ENCODE peak calls at places on chromosomes 12 and 14, in seven cellular contexts. Y is uterus; R is A673; K is OCI-LY7; Q is tibial artery; I is A549; H is CD8-positive, alpha-beta memory T cell. V is an unnamed sample.
A peak's percentile ranks its signal among the peaks of the same experiment; 100 is the strongest.

GRCh38 chr12:95796225-95796981 is 5.8 kb upstream of the NTN4 start:
- DNase-seq in Y (no peak), R (no peak), K (no peak), Q (no peak), I (no peak), H (no peak), V (no peak)

GRCh38 chr14:26191123-26191522 is 406.7 kb downstream of the NOVA1 start:
- DNase-seq in Y (no peak), R (peak; percentile 43), K (no peak), Q (no peak), I (peak; percentile 8), H (no peak), V (no peak)

GRCh38 chr12:72957454-72957853 is 685.3 kb downstream of the TRHDE start:
- DNase-seq in Y (no peak), R (no peak), K (no peak), Q (no peak), I (no peak), H (no peak), V (no peak)

GRCh38 chr12:11693626-11694025 is 44.2 kb downstream of the ETV6 start:
- DNase-seq in Y (no peak), R (no peak), K (no peak), Q (no peak), I (no peak), H (no peak), V (no peak)

GRCh38 chr12:73106296-73106695 is 834.1 kb downstream of the TRHDE start:
- DNase-seq in Y (no peak), R (no peak), K (no peak), Q (no peak), I (no peak), H (no peak), V (no peak)

GRCh38 chr12:57896437-57897201 is 44.7 kb upstream of the ATP23 start:
- DNase-seq in Y (peak; percentile 85), R (peak; percentile 86), K (no peak), Q (peak; percentile 84), I (peak; percentile 51), H (no peak), V (peak; percentile 86)

GRCh38 chr14:27715561-27715960 is 1051.0 kb upstream of the FOXG1 start:
- DNase-seq in Y (no peak), R (no peak), K (no peak), Q (no peak), I (no peak), H (no peak), V (no peak)

GRCh38 chr12:76883151-76883550 is 4.3 kb upstream of the CSRP2 start:
- DNase-seq in Y (no peak), R (no peak), K (no peak), Q (no peak), I (no peak), H (no peak), V (no peak)

GRCh38 chr14:51472881-51473280 is 178.8 kb upstream of the FRMD6 start:
- DNase-seq in Y (no peak), R (peak; percentile 86), K (no peak), Q (no peak), I (no peak), H (no peak), V (no peak)

GRCh38 chr14:99123208-99123870 is 148.7 kb downstream of the BCL11B start:
- DNase-seq in Y (no peak), R (no peak), K (no peak), Q (no peak), I (no peak), H (no peak), V (no peak)

GRCh38 chr12:22410497-22410896 is 76.0 kb upstream of the ST8SIA1 start:
- DNase-seq in Y (no peak), R (no peak), K (no peak), Q (no peak), I (no peak), H (no peak), V (no peak)

GRCh38 chr14:103123128-103123633 is at the start of gene TNFAIP2:
- DNase-seq in Y (peak; percentile 42), R (no peak), K (no peak), Q (no peak), I (peak; percentile 68), H (no peak), V (peak; percentile 93)

GRCh38 chr12:122203301-122203967 is at the start of gene B3GNT4:
- DNase-seq in Y (no peak), R (peak; percentile 75), K (no peak), Q (peak; percentile 18), I (peak; percentile 71), H (peak; percentile 65), V (peak; percentile 69)

GRCh38 chr12:14545144-14546124 is 22.2 kb downstream of the PLBD1 start:
- DNase-seq in Y (no peak), R (no peak), K (peak; percentile 17), Q (no peak), I (no peak), H (no peak), V (no peak)

GRCh38 chr14:37903561-37904191 is 304.0 kb upstream of the SSTR1 start:
- DNase-seq in Y (no peak), R (peak; percentile 77), K (peak; percentile 74), Q (no peak), I (peak; percentile 53), H (no peak), V (no peak)

GRCh38 chr14:56126514-56126913 is 8.3 kb downstream of the PELI2 start:
- DNase-seq in Y (no peak), R (no peak), K (no peak), Q (no peak), I (no peak), H (no peak), V (no peak)
- H3K4me3 ChIP-seq in Y (no peak overlapping the region), R (no peak overlapping the region), K (no peak overlapping the region), Q (no peak overlapping the region), I (no peak overlapping the region), H (no peak overlapping the region), V (no peak overlapping the region)

DNA sequence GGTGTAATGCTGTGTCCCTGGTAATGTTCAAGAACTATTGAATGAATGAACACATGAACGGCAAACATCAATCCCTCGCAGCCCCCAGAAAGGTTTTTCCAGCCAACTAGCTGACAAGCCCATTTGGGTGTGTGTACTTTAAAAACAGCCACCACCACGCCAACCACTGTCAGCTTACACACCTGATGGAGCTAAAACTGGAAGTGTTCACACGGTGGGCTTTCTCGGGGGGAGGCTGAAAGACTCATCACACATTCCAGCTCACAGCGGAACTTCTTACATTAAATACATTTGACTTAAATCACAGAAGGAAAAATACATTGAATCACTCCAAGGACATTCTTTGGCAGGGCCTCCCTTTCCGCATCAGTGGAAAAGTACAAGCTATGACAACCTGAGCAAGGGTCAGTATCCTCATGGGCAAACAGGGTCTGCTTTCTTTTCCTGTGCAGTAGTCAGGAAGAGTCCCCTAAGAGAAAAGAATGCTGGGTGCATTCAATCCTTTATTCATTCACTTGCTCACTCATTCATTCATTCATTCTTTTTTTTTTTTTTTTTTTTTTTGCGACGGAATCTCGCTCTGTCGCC is 31.0 kb upstream of the TC2N start:
- DNase-seq in Y (no peak), R (no peak), K (no peak), Q (no peak), I (no peak), H (no peak), V (no peak)
- H3K4me1 ChIP-seq in Y (peaks cover 4% of the 10 kb centered on the region), R (no peaks in the 10 kb centered on the region), K (no peaks in the 10 kb centered on the region), Q (no peaks in the 10 kb centered on the region), I (no peaks in the 10 kb centered on the region), H (peaks cover 11% of the 10 kb centered on the region), V (peaks cover 5% of the 10 kb centered on the region)

DNA sequence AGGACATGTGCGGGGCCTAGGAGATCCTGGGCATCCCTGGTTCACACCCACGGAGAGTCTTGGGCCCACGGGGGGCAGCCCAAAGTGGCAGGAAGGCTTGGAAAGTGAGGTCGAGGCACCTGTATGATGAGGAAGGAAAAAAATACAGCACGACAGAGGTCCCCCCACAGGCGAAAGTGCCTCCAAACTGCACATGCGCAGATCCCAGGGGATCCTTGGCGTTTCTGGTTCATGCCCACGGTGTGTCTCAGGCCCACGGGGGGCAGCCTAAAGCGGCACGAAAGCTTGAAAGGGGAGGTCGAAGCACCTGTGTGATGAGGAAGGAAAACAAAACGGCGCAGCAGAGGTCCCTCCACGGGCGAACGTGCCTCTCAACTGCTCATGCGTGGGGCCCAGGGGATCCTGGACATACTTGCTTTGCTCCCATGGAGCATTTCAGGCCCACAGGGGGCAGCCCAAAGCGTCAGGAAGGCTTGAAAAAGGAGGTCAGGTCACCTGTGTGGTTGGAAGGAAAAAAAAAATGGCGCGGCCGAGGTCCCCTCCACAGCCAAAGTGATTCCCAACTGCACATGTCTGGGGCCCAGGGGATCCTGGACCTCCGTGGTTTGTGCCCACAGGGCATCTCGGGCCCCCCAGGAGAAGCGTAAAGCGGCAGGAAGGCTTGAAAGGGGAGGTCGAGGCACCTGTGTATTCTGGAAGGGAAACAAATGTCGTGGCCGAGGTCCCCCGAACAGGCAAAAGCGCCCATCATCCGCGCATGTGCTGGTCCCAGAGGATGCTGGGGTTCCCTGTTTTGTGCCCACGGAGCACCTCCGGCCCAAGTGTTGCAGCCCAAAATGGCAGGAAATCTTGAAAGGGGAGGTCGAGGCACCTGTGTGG is 582.6 kb downstream of the ALG10 start:
- DNase-seq in Y (peak; percentile 6), R (no peak), K (no peak), Q (no peak), I (no peak), H (no peak), V (no peak)
- H3K9me3 ChIP-seq in Y (no peaks in the 10 kb centered on the region), R (peaks cover 21% of the 10 kb centered on the region), K (no peaks in the 10 kb centered on the region), Q (peaks cover 2% of the 10 kb centered on the region), I (no peaks in the 10 kb centered on the region), H (no peaks in the 10 kb centered on the region), V (no peaks in the 10 kb centered on the region)

DNA sequence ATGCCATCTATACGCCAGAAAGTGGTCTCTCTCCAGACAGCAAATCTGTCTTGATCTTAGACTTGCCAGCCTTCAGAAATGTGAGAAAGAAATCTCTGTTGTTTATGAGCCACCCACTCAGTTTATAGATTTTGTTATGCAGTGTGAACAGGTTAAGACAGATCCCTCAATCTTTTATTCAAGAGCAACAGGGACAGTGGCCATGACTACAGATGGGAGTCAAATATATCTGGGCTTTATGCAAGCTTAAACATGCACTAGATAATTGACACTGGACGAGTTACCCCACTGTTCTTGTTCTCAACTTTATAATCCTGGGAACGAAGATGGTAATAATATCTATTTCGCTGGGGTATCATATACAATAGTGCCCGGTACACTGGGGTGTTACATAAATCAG is 288.7 kb downstream of the RPAP3 start:
- DNase-seq in Y (no peak), R (no peak), K (no peak), Q (no peak), I (no peak), H (no peak), V (no peak)
- H3K4me3 ChIP-seq in Y (no peak overlapping the region), R (no peak overlapping the region), K (no peak overlapping the region), Q (no peak overlapping the region), I (no peak overlapping the region), H (no peak overlapping the region), V (no peak overlapping the region)

GRCh38 chr12:4418913-4419312 is 26.7 kb downstream of the FGF6 start:
- DNase-seq in Y (no peak), R (no peak), K (no peak), Q (no peak), I (no peak), H (no peak), V (no peak)
- H3K4me1 ChIP-seq in Y (no peaks in the 10 kb centered on the region), R (no peaks in the 10 kb centered on the region), K (no peaks in the 10 kb centered on the region), Q (no peaks in the 10 kb centered on the region), I (no peaks in the 10 kb centered on the region), H (no peaks in the 10 kb centered on the region), V (no peaks in the 10 kb centered on the region)

DNA sequence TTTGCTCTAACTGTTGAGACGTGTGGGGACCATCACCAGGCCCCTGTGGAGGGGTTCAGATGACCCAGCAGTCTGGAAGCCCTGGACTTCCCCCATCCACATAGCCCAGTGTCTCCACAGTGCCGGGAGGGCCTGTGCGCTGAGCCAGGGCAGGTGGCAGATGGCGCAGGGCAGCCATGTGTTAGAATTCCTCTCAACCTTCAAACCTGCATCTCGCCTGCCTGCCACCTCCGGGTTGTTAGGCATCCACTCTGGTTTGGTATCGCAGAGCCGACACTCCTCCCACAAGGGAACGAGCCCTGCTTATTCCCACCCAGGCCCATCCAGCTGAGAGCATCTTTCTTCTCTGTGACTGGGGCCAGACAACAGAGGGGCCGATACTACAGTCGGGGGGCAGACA is 84.5 kb downstream of the ADGRD1 start:
- DNase-seq in Y (no peak), R (no peak), K (no peak), Q (no peak), I (no peak), H (no peak), V (peak; percentile 64)
- H3K9me3 ChIP-seq in Y (no peaks in the 10 kb centered on the region), R (no peaks in the 10 kb centered on the region), K (no peaks in the 10 kb centered on the region), Q (no peaks in the 10 kb centered on the region), I (no peaks in the 10 kb centered on the region), H (no peaks in the 10 kb centered on the region), V (no peaks in the 10 kb centered on the region)

V was measured in left lung.